ENCODE peak calls at places on chromosomes 3 and 15, in nine cellular contexts. F, I, G, N, C, E, Q, J and H are unnamed samples.

GRCh38 chr15:85937661-85938060 is 142.0 kb upstream of the AGBL1 start:
- DNase-seq in F (no peak), E (no peak), N (no peak), C (no peak), Q (no peak), I (no peak), J (no peak), G (no peak), H (no peak)

GRCh38 chr3:120040813-120041377 is 53.4 kb downstream of the GSK3B start:
- DNase-seq in G (no peak), Q (no peak), J (no peak), I (no peak), E (no peak), C (no peak), F (no peak), N (no peak), H (no peak)

GRCh38 chr3:105835606-105836005 is 33.2 kb downstream of the CBLB start:
- DNase-seq in E (no peak), Q (no peak), I (no peak), N (no peak), J (no peak), G (no peak), F (no peak), C (no peak), H (no peak)

GRCh38 chr3:170564664-170565063 is 21.2 kb downstream of the SLC7A14 start:
- DNase-seq in J (no peak), Q (no peak), N (no peak), I (no peak), G (no peak), F (no peak), E (no peak), C (no peak), H (no peak)

GRCh38 chr3:38327335-38328009 is 19.1 kb upstream of the XYLB start:
- DNase-seq in G (no peak), Q (no peak), I (no peak), C (no peak), J (no peak), F (no peak), N (peak), E (no peak), H (no peak)

GRCh38 chr3:97823081-97823480 is 1.3 kb downstream of the CRYBG3 start:
- DNase-seq in E (no peak), F (no peak), G (no peak), Q (no peak), N (no peak), J (no peak), C (no peak), I (no peak), H (no peak)

GRCh38 chr3:152622813-152623167 is 212.1 kb upstream of the P2RY1 start:
- DNase-seq in E (no peak), Q (no peak), F (no peak), I (no peak), C (no peak), N (no peak), G (no peak), J (no peak), H (no peak)

GRCh38 chr15:62878070-62878469 is 164.5 kb upstream of the TPM1 start:
- DNase-seq in G (no peak), N (no peak), F (no peak), J (no peak), E (no peak), C (no peak), Q (no peak), I (no peak), H (peak)

GRCh38 chr15:65644282-65644681 is 22.5 kb downstream of the SLC24A1 start:
- DNase-seq in N (no peak), I (no peak), G (no peak), C (no peak), F (no peak), Q (no peak), E (no peak), J (no peak), H (no peak)
- TF ChIP-seq POLR2AphosphoS5 in N (no peak), I (no peak), G (no peak), C (no peak), F (no peak), Q (no peak), E (no peak), J (no peak), H (no peak)

GRCh38 chr3:72299823-72300222 is 514.9 kb upstream of the PROK2 start:
- DNase-seq in E (no peak), Q (no peak), F (no peak), N (peak), G (no peak), J (no peak), C (no peak), I (no peak), H (no peak)

GRCh38 chr3:72297481-72297880 is 512.5 kb upstream of the PROK2 start:
- DNase-seq in F (no peak), C (no peak), G (no peak), Q (no peak), I (no peak), N (no peak), E (no peak), J (no peak), H (no peak)

GRCh38 chr3:72299321-72299802 is 514.4 kb upstream of the PROK2 start:
- DNase-seq in E (no peak), Q (no peak), F (no peak), C (no peak), J (no peak), N (peak), G (no peak), I (no peak), H (peak)

GRCh38 chr3:72296477-72297111 is 511.6 kb upstream of the PROK2 start:
- DNase-seq in C (no peak), J (no peak), I (no peak), E (no peak), Q (no peak), N (no peak), F (no peak), G (no peak), H (no peak)

GRCh38 chr3:72298201-72299155 is 513.5 kb upstream of the PROK2 start:
- DNase-seq in C (no peak), F (no peak), J (no peak), Q (no peak), N (no peak), E (no peak), I (no peak), G (no peak), H (no peak)
- TF ChIP-seq POLR2AphosphoS5 in C (no peak), F (no peak), J (no peak), Q (no peak), N (no peak), E (no peak), I (no peak), G (no peak), H (no peak)

GRCh38 chr3:175215833-175216232 is 356.7 kb downstream of the NAALADL2 start:
- DNase-seq in C (no peak), I (no peak), N (no peak), Q (no peak), G (no peak), F (no peak), E (no peak), J (no peak), H (no peak)
- TF ChIP-seq POLR2AphosphoS5 in C (no peak), I (no peak), N (no peak), Q (no peak), G (no peak), F (no peak), E (no peak), J (no peak), H (no peak)

DNA sequence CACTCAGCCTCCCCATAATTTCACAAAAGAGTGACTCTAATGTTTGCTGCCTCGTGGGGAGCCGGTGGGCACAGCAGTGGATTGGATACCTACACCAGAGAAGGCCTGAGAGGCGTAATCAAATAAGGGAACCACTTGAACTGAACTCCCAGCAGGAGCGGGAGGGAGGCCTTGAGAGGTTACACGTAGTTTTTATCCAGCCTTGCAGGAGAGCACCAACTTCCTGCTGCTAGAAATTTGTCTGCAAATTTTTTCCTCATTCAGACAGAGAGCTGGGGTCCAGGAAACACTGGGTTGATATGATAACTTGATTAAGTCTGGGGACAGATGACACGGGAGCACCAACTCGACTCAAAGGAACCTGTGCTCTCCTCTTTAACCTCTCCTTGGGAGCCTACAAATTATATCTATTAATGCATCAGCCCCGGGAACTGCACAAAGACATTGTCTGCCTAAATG is 69.8 kb downstream of the HES1 start:
- DNase-seq in N (peak), F (peak), I (peak), Q (no peak), J (no peak), G (no peak), C (peak), E (no peak), H (peak)
- TF ChIP-seq POLR2AphosphoS5 in N (peak), F (no peak), I (no peak), Q (no peak), J (no peak), G (no peak), C (no peak), E (peak), H (no peak)

DNA sequence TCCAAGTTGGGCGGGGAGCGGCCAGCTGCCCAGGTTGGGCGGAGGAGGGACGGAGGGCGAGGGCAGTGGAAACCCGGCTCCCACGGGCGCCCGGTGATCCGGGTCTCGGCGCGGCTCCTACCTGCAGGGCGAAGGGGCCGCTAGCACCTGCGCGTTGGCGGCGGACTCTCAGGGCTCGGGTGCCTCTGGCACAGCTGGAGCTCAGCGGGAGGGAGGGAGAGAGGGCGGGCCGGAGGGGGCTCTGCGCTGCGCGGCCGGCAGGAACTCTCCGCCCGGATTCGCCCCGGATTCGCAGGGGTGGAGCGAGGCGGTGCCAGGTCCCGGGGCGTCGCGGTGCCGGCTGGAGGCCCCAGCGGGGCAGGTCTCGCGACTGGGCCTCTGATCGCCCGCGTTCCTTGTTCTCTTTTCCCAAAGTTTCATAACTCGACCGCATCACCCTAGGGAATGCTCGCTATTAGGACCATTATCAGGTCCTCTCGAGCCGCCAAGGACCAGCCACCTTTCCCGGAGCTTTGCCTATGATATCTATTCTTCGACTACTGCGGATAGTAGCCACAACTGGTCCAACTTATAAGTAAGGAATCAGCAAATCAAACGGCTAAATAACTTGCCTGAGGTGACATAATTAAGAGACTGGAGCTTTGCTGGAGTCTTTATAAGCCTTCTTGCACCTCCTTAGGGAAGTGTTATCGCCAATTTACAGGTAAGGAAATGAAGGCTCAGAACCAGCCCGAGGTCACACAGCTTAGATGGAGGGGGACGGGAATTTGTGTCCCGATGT is at the start of gene PLD1:
- DNase-seq in Q (peak), J (peak), F (peak), E (peak), N (peak), I (peak), G (peak), C (no peak), H (peak)
- TF ChIP-seq POLR2AphosphoS5 in Q (peak), J (no peak), F (peak), E (no peak), N (peak), I (no peak), G (no peak), C (peak), H (peak)

GRCh38 chr15:66635817-66636216 is 66.2 kb upstream of the SMAD6 start:
- DNase-seq in I (no peak), G (no peak), N (no peak), C (no peak), F (no peak), J (no peak), E (no peak), Q (no peak), H (no peak)

GRCh38 chr15:66635006-66635405 is 67.0 kb upstream of the SMAD6 start:
- DNase-seq in G (no peak), N (no peak), F (no peak), C (no peak), Q (no peak), J (no peak), E (no peak), I (no peak), H (no peak)

GRCh38 chr15:66641485-66642313 is 60.3 kb upstream of the SMAD6 start:
- DNase-seq in C (no peak), I (no peak), J (no peak), F (no peak), N (no peak), G (no peak), E (peak), Q (no peak), H (no peak)

GRCh38 chr15:66634540-66634939 is 67.5 kb upstream of the SMAD6 start:
- DNase-seq in E (no peak), C (no peak), Q (no peak), G (no peak), I (no peak), F (no peak), N (no peak), J (no peak), H (no peak)

GRCh38 chr15:66638377-66638776 is 63.7 kb upstream of the SMAD6 start:
- DNase-seq in Q (no peak), C (no peak), N (no peak), E (no peak), J (no peak), F (no peak), G (no peak), I (no peak), H (no peak)
- TF ChIP-seq POLR2AphosphoS5 in Q (no peak), C (no peak), N (no peak), E (no peak), J (no peak), F (no peak), G (no peak), I (no peak), H (no peak)

GRCh38 chr3:123642957-123643330 is 58.1 kb upstream of the HACD2 start:
- DNase-seq in G (no peak), C (no peak), I (no peak), F (peak), J (no peak), N (no peak), Q (no peak), E (no peak), H (no peak)

GRCh38 chr3:123641084-123641462 is 56.2 kb upstream of the HACD2 start:
- DNase-seq in F (peak), E (no peak), Q (no peak), G (no peak), J (no peak), I (no peak), C (no peak), N (no peak), H (no peak)

GRCh38 chr3:123642182-123642956 is 57.5 kb upstream of the HACD2 start:
- DNase-seq in I (peak), J (no peak), Q (peak), F (peak), E (peak), C (peak), G (peak), N (peak), H (peak)

GRCh38 chr3:123641505-123641904 is 56.7 kb upstream of the HACD2 start:
- DNase-seq in F (peak), G (no peak), N (no peak), E (no peak), J (no peak), I (no peak), C (no peak), Q (no peak), H (no peak)

DNA sequence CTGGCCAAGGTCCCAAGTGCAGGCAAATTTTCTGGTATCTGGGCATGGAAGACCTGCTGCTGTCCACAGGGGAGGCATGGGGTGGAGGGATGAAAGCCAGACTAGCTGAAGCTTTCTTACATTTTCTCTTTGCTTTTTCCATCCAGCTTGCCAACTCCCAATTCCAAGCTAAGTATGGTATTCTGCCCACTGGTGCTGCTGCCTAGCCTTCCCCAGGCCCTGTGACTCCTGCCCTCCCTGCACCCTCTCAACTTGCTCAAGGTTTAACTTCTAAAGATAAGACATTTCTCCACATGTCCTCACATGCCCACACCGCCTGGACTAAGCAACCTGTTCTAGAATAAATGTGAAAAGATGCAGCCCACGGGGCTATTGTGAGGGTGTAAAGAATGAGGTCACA is 59.5 kb upstream of the HACD2 start:
- DNase-seq in E (no peak), J (no peak), N (no peak), I (no peak), C (no peak), F (peak), G (no peak), Q (no peak), H (no peak)
- TF ChIP-seq POLR2AphosphoS5 in E (no peak), J (no peak), N (no peak), I (no peak), C (no peak), F (peak), G (peak), Q (no peak), H (no peak)

GRCh38 chr15:67104453-67104852 is 39.1 kb downstream of the SMAD3 start:
- DNase-seq in G (no peak), Q (no peak), J (no peak), F (no peak), I (no peak), E (peak), N (no peak), C (no peak), H (no peak)
- TF ChIP-seq POLR2AphosphoS5 in G (no peak), Q (no peak), J (no peak), F (no peak), I (no peak), E (no peak), N (no peak), C (no peak), H (no peak)

DNA sequence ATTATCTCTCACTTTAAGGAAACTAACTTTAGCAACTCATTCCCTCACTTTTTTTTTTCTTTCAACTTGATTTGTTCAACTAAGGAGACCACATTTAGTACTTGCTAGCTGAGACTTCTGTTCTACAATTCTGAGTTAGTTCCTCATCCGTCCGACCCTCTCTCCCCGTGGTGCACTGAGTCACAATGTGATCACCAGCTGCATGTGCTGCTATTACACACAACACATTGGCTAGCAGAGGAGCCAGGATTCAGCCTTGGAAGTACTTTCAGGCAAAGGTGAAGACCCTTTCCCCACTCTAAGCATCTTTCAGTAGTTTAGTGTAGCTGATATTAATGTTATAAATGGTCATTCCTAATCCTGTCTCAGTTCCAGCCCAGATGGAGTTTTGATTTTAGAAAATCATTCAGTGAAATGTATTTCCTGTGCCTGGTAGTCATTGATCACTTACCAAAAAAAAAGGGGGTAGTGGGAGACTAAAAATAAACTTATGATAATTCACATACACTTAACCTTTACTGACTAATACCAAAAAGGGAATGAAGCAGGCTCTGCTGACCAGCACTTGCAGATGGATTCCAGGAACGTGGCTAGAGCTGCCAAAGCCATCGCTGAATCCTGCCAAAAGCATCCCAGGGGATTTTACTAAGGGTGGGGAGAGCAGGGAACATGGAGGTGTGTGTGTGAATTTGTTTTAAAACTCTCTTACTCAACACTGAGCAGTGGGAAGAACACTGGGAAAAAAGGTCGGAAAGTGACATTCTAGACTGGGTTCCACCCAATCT is 424.8 kb downstream of the LPP start:
- DNase-seq in E (no peak), G (no peak), I (no peak), N (no peak), Q (peak), J (no peak), C (no peak), F (peak), H (no peak)
- TF ChIP-seq POLR2AphosphoS5 in E (no peak), G (no peak), I (no peak), N (no peak), Q (peak), J (peak), C (no peak), F (peak), H (peak)

GRCh38 chr15:84915011-84915958 is 30.8 kb downstream of the SLC28A1 start:
- DNase-seq in J (no peak), Q (peak), C (no peak), N (peak), E (no peak), G (peak), F (peak), I (peak), H (peak)
- TF ChIP-seq POLR2AphosphoS5 in J (no peak), Q (peak), C (no peak), N (peak), E (no peak), G (peak), F (no peak), I (no peak), H (no peak)